ENCODE peak calls at places on chromosomes 12 and 14, in eight cellular contexts. One of them, this sample, is unnamed.
A peak's percentile ranks its signal among the peaks of the same experiment; 100 is the strongest.

GRCh38 chr14:95235767-95236166 is 78.4 kb upstream of the DICER1 start:
- DNase-seq in glomerular endothelial cell: no peak
- DNase-seq in NCI-H1105: no peak
- DNase-seq in Panc1: no peak
- DNase-seq in Jurkat, Clone E6-1: no peak
- DNase-seq in astrocyte of the spinal cord: no peak
- DNase-seq in cardiac muscle cell: no peak
- DNase-seq in A549: no peak
- DNase-seq in this sample: no peak

GRCh38 chr12:109462868-109463692 is 14.0 kb downstream of the KCTD10 start:
- DNase-seq in cardiac muscle cell: peak; percentile 87
- DNase-seq in A549: no peak
- DNase-seq in Panc1: peak; percentile 50
- DNase-seq in glomerular endothelial cell: peak; percentile 96
- DNase-seq in NCI-H1105: no peak
- DNase-seq in Jurkat, Clone E6-1: peak; percentile 66
- DNase-seq in astrocyte of the spinal cord: peak; percentile 99
- DNase-seq in this sample: peak; percentile 98

GRCh38 chr14:105857816-105858675 is 331.7 kb downstream of the TMEM121 start:
- DNase-seq in A549: no peak
- DNase-seq in cardiac muscle cell: no peak
- DNase-seq in NCI-H1105: no peak
- DNase-seq in Jurkat, Clone E6-1: no peak
- DNase-seq in astrocyte of the spinal cord: no peak
- DNase-seq in glomerular endothelial cell: no peak
- DNase-seq in Panc1: no peak
- DNase-seq in this sample: no peak

GRCh38 chr12:57477710-57478681 is 1.7 kb downstream of the ARHGAP9 start:
- DNase-seq in Jurkat, Clone E6-1: peak; percentile 60
- DNase-seq in Panc1: no peak
- DNase-seq in astrocyte of the spinal cord: no peak
- DNase-seq in cardiac muscle cell: no peak
- DNase-seq in NCI-H1105: no peak
- DNase-seq in glomerular endothelial cell: no peak
- DNase-seq in A549: no peak
- DNase-seq in this sample: peak; percentile 31

GRCh38 chr12:56350662-56351061 is 9.2 kb downstream of the STAT2 start:
- DNase-seq in A549: no peak
- DNase-seq in astrocyte of the spinal cord: no peak
- DNase-seq in Jurkat, Clone E6-1: no peak
- DNase-seq in cardiac muscle cell: no peak
- DNase-seq in Panc1: no peak
- DNase-seq in NCI-H1105: no peak
- DNase-seq in glomerular endothelial cell: no peak
- DNase-seq in this sample: no peak

GRCh38 chr14:102525213-102526143 is 15.9 kb upstream of the ANKRD9 start:
- DNase-seq in Jurkat, Clone E6-1: peak; percentile 48
- DNase-seq in A549: no peak
- DNase-seq in astrocyte of the spinal cord: peak; percentile 69
- DNase-seq in cardiac muscle cell: no peak
- DNase-seq in Panc1: no peak
- DNase-seq in glomerular endothelial cell: no peak
- DNase-seq in NCI-H1105: peak; percentile 51
- DNase-seq in this sample: peak; percentile 74

GRCh38 chr12:4386756-4387155 is 7.2 kb upstream of the FGF23 start:
- DNase-seq in Jurkat, Clone E6-1: no peak
- DNase-seq in Panc1: no peak
- DNase-seq in A549: no peak
- DNase-seq in glomerular endothelial cell: no peak
- DNase-seq in cardiac muscle cell: no peak
- DNase-seq in astrocyte of the spinal cord: no peak
- DNase-seq in NCI-H1105: peak; percentile 72
- DNase-seq in this sample: no peak

GRCh38 chr14:69612014-69612758 is 790 bp downstream of the SUSD6 start:
- DNase-seq in cardiac muscle cell: no peak
- DNase-seq in glomerular endothelial cell: no peak
- DNase-seq in Panc1: no peak
- DNase-seq in A549: peak; percentile 27
- DNase-seq in Jurkat, Clone E6-1: no peak
- DNase-seq in astrocyte of the spinal cord: peak; percentile 29
- DNase-seq in NCI-H1105: peak; percentile 24
- DNase-seq in this sample: no peak

GRCh38 chr12:47032644-47033043 is 46.8 kb upstream of the PCED1B start:
- DNase-seq in glomerular endothelial cell: peak; percentile 52
- DNase-seq in NCI-H1105: peak; percentile 25
- DNase-seq in Jurkat, Clone E6-1: peak; percentile 34
- DNase-seq in astrocyte of the spinal cord: peak; percentile 81
- DNase-seq in A549: no peak
- DNase-seq in cardiac muscle cell: peak; percentile 61
- DNase-seq in Panc1: no peak
- DNase-seq in this sample: peak; percentile 87

GRCh38 chr12:55642275-55643068 is 5.8 kb downstream of the OR10P1 start:
- DNase-seq in NCI-H1105: no peak
- DNase-seq in cardiac muscle cell: no peak
- DNase-seq in Jurkat, Clone E6-1: peak; percentile 46
- DNase-seq in A549: no peak
- DNase-seq in glomerular endothelial cell: no peak
- DNase-seq in astrocyte of the spinal cord: no peak
- DNase-seq in Panc1: no peak
- DNase-seq in this sample: no peak

GRCh38 chr12:116717466-116718457 is 20.1 kb downstream of the SPRING1 start:
- DNase-seq in Panc1: no peak
- DNase-seq in astrocyte of the spinal cord: peak; percentile 77
- DNase-seq in A549: no peak
- DNase-seq in NCI-H1105: no peak
- DNase-seq in Jurkat, Clone E6-1: no peak
- DNase-seq in glomerular endothelial cell: no peak
- DNase-seq in cardiac muscle cell: no peak
- DNase-seq in this sample: peak; percentile 65

GRCh38 chr12:123231931-123232330 is 1.0 kb downstream of the MPHOSPH9 start:
- DNase-seq in glomerular endothelial cell: no peak
- DNase-seq in Jurkat, Clone E6-1: no peak
- DNase-seq in astrocyte of the spinal cord: no peak
- DNase-seq in cardiac muscle cell: no peak
- DNase-seq in Panc1: no peak
- DNase-seq in A549: peak; percentile 26
- DNase-seq in NCI-H1105: no peak
- DNase-seq in this sample: no peak

GRCh38 chr12:132560421-132560830 is 50.0 kb downstream of the LRCOL1 start:
- DNase-seq in Panc1: no peak
- DNase-seq in astrocyte of the spinal cord: no peak
- DNase-seq in A549: peak; percentile 44
- DNase-seq in cardiac muscle cell: peak; percentile 45
- DNase-seq in Jurkat, Clone E6-1: no peak
- DNase-seq in glomerular endothelial cell: no peak
- DNase-seq in NCI-H1105: no peak
- DNase-seq in this sample: no peak

GRCh38 chr12:114013601-114014345 is 47.6 kb upstream of the RBM19 start:
- DNase-seq in Panc1: no peak
- DNase-seq in NCI-H1105: peak; percentile 60
- DNase-seq in Jurkat, Clone E6-1: peak; percentile 22
- DNase-seq in A549: no peak
- DNase-seq in glomerular endothelial cell: no peak
- DNase-seq in cardiac muscle cell: peak; percentile 85
- DNase-seq in astrocyte of the spinal cord: peak; percentile 4
- DNase-seq in this sample: peak; percentile 14

GRCh38 chr12:108657130-108657745 is 23.5 kb upstream of the SELPLG start:
- DNase-seq in glomerular endothelial cell: no peak
- DNase-seq in A549: no peak
- DNase-seq in NCI-H1105: no peak
- DNase-seq in cardiac muscle cell: no peak
- DNase-seq in Jurkat, Clone E6-1: no peak
- DNase-seq in astrocyte of the spinal cord: no peak
- DNase-seq in Panc1: no peak
- DNase-seq in this sample: no peak

GRCh38 chr14:95097385-95097784 is 59.9 kb downstream of the DICER1 start:
- DNase-seq in astrocyte of the spinal cord: no peak
- DNase-seq in cardiac muscle cell: no peak
- DNase-seq in A549: no peak
- DNase-seq in Panc1: no peak
- DNase-seq in NCI-H1105: no peak
- DNase-seq in Jurkat, Clone E6-1: no peak
- DNase-seq in glomerular endothelial cell: no peak
- DNase-seq in this sample: peak; percentile 42

GRCh38 chr14:80792756-80793155 is 148.8 kb downstream of the CEP128 start:
- DNase-seq in A549: no peak
- DNase-seq in Panc1: no peak
- DNase-seq in cardiac muscle cell: no peak
- DNase-seq in glomerular endothelial cell: no peak
- DNase-seq in astrocyte of the spinal cord: no peak
- DNase-seq in Jurkat, Clone E6-1: no peak
- DNase-seq in NCI-H1105: no peak
- DNase-seq in this sample: no peak

GRCh38 chr14:53531151-53531550 is 378.0 kb upstream of the DDHD1 start:
- DNase-seq in NCI-H1105: peak; percentile 25
- DNase-seq in Panc1: no peak
- DNase-seq in glomerular endothelial cell: no peak
- DNase-seq in astrocyte of the spinal cord: no peak
- DNase-seq in cardiac muscle cell: no peak
- DNase-seq in Jurkat, Clone E6-1: no peak
- DNase-seq in A549: no peak
- DNase-seq in this sample: no peak

GRCh38 chr12:171743-172705 is 41.9 kb downstream of the SLC6A12 start:
- DNase-seq in A549: no peak
- DNase-seq in NCI-H1105: no peak
- DNase-seq in Jurkat, Clone E6-1: no peak
- DNase-seq in astrocyte of the spinal cord: no peak
- DNase-seq in Panc1: no peak
- DNase-seq in glomerular endothelial cell: no peak
- DNase-seq in cardiac muscle cell: no peak
- DNase-seq in this sample: no peak

GRCh38 chr12:131784909-131785762 is 43.1 kb upstream of the MMP17 start:
- DNase-seq in glomerular endothelial cell: no peak
- DNase-seq in cardiac muscle cell: no peak
- DNase-seq in astrocyte of the spinal cord: peak; percentile 70
- DNase-seq in NCI-H1105: no peak
- DNase-seq in Panc1: no peak
- DNase-seq in Jurkat, Clone E6-1: no peak
- DNase-seq in A549: no peak
- DNase-seq in this sample: peak; percentile 27

GRCh38 chr14:83867871-83868270 is 1662.1 kb upstream of the FLRT2 start:
- DNase-seq in astrocyte of the spinal cord: no peak
- DNase-seq in NCI-H1105: peak; percentile 42
- DNase-seq in A549: no peak
- DNase-seq in Jurkat, Clone E6-1: no peak
- DNase-seq in cardiac muscle cell: peak; percentile 1
- DNase-seq in glomerular endothelial cell: no peak
- DNase-seq in Panc1: no peak
- DNase-seq in this sample: peak; percentile 56

This sample was measured in choroid plexus epithelial cell.